ENCODE peak calls at places on chromosomes 4 and X, in eight cellular contexts. H is activated T-helper 1 cell treated with anti-CD3 and anti-CD28 coated beads, Interleukin-2, amount 50 U/mL, for 16 hours; S is stimulated activated CD4-positive, alpha-beta T cell treated with anti-CD3 and anti-CD28 coated beads, Interleukin-2, amount 100 ng/mL, for 4 hours; A is SW480; I is ELF-1; G is upper lobe of left lung; B is natural killer cell treated with Interleukin-12 subunit alpha and Interleukin-12 subunit beta and Interleukin-15 and Interleukin-18, amount 100 ng/mL, for 72 hours; O is NCI-H2081. C is an unnamed sample.

GRCh38 chr4:7021930-7022658 is 21.1 kb upstream of the TADA2B start:
- DNase-seq in B (no peak), I (peak; percentile 80), A (peak; percentile 36), S (no peak), O (no peak), G (no peak), H (no peak), C (no peak)

GRCh38 chrX:71215335-71215912 is 7.6 kb upstream of the GJB1 start:
- DNase-seq in H (no peak), I (no peak), A (no peak), O (no peak), G (no peak), B (no peak), S (no peak), C (no peak)

GRCh38 chrX:6660567-6661252 is 125.8 kb upstream of the VCX3A start:
- DNase-seq in A (no peak), I (no peak), O (no peak), H (no peak), S (no peak), B (no peak), G (no peak), C (no peak)

GRCh38 chr4:98778206-98778605 is 119.8 kb upstream of the TSPAN5 start:
- DNase-seq in S (no peak), B (no peak), A (peak; percentile 51), I (no peak), H (no peak), O (no peak), G (no peak), C (no peak)

GRCh38 chr4:54213812-54214211 is 15.3 kb upstream of the PDGFRA start:
- DNase-seq in S (no peak), A (no peak), B (no peak), O (no peak), H (no peak), I (peak; percentile 8), G (no peak), C (no peak)

GRCh38 chr4:105061136-105061696 is 85.5 kb upstream of the TET2 start:
- DNase-seq in A (peak; percentile 66), I (peak; percentile 64), O (no peak), B (no peak), G (peak; percentile 61), S (peak; percentile 16), H (no peak), C (no peak)

GRCh38 chr4:185134176-185134869 is 8.7 kb upstream of the SLC25A4 start:
- DNase-seq in A (peak; percentile 41), H (no peak), I (no peak), O (peak; percentile 4), B (no peak), S (no peak), G (no peak), C (no peak)

GRCh38 chr4:657338-658030 is 16.6 kb downstream of the ATP5ME start:
- DNase-seq in B (no peak), G (no peak), S (no peak), O (no peak), I (no peak), H (no peak), A (no peak), C (no peak)

GRCh38 chrX:114584434-114584943 is 603 bp downstream of the HTR2C start:
- DNase-seq in O (no peak), G (no peak), S (no peak), B (no peak), I (peak; percentile 69), H (no peak), A (no peak), C (no peak)

GRCh38 chr4:158253350-158253980 is 43.2 kb downstream of the TMEM144 start:
- DNase-seq in S (peak; percentile 6), O (peak; percentile 47), G (no peak), I (peak; percentile 17), H (no peak), B (no peak), A (peak; percentile 39), C (peak; percentile 7)

GRCh38 chr4:104979083-104979760 is 167.5 kb upstream of the TET2 start:
- DNase-seq in A (no peak), B (no peak), H (no peak), S (no peak), O (no peak), I (peak; percentile 3), G (no peak), C (no peak)

GRCh38 chr4:123200417-123200945 is 196.1 kb upstream of the SPRY1 start:
- DNase-seq in A (no peak), H (no peak), S (no peak), G (no peak), I (no peak), O (no peak), B (no peak), C (no peak)

GRCh38 chr4:68283714-68284113 is 38.2 kb upstream of the TMPRSS11B start:
- DNase-seq in S (no peak), O (no peak), G (no peak), A (no peak), B (no peak), I (no peak), H (no peak), C (no peak)

GRCh38 chrX:23434356-23434884 is 99.8 kb downstream of the PTCHD1 start:
- DNase-seq in A (no peak), H (no peak), B (no peak), I (no peak), O (no peak), S (no peak), G (peak; percentile 77), C (no peak)

GRCh38 chr4:167622481-167623240 is 388.4 kb upstream of the SPOCK3 start:
- DNase-seq in I (peak; percentile 46), B (no peak), G (peak; percentile 33), H (no peak), S (no peak), A (peak; percentile 6), O (peak; percentile 27), C (no peak)